ENCODE peak calls at places on chromosomes 16 and 17, in six cellular contexts. K is suprapubic skin, V is K562, N is HCT116, X is body of pancreas, M is adrenal gland. R is an unnamed sample.

GRCh38 chr17:77160032-77160876 is 19.5 kb downstream of the SEC14L1 start:
- DNase-seq in K (no peak), V (no peak), N (no peak), X (no peak), M (no peak), R (no peak)

GRCh38 chr16:66568355-66568754 is 2.1 kb downstream of the CMTM1 start:
- DNase-seq in K (no peak), V (no peak), N (no peak), X (no peak), M (no peak), R (no peak)

GRCh38 chr17:75639327-75639726 is 6.1 kb downstream of the SMIM5 start:
- DNase-seq in K (peak; percentile 57), V (no peak), N (no peak), X (no peak), M (no peak), R (no peak)

GRCh38 chr17:72426321-72426720 is 305.5 kb downstream of the SOX9 start:
- DNase-seq in K (no peak), V (no peak), N (no peak), X (no peak), M (no peak), R (no peak)

GRCh38 chr16:28977703-28978641 is 3.4 kb downstream of the SPNS1 start:
- DNase-seq in K (no peak), V (peak; percentile 41), N (no peak), X (no peak), M (no peak), R (no peak)

GRCh38 chr17:57045868-57046671 is 39.0 kb upstream of the AKAP1 start:
- DNase-seq in K (peak; percentile 63), V (no peak), N (no peak), X (peak; percentile 27), M (no peak), R (peak; percentile 70)

GRCh38 chr17:56893503-56893902 is 20.3 kb downstream of the TRIM25 start:
- DNase-seq in K (no peak), V (no peak), N (no peak), X (no peak), M (no peak), R (no peak)

GRCh38 chr17:35893751-35894150 is 13.6 kb upstream of the CCL5 start:
- DNase-seq in K (no peak), V (no peak), N (no peak), X (no peak), M (no peak), R (no peak)

GRCh38 chr17:82309656-82310570 is 7.5 kb downstream of the CD7 start:
- DNase-seq in K (no peak), V (no peak), N (no peak), X (no peak), M (no peak), R (no peak)

GRCh38 chr16:27374794-27375499 is 27.0 kb upstream of the IL21R start:
- DNase-seq in K (peak; percentile 76), V (peak; percentile 80), N (peak; percentile 94), X (peak; percentile 44), M (peak; percentile 84), R (peak; percentile 33)

GRCh38 chr17:81309140-81309858 is 14.2 kb upstream of the SLC38A10 start:
- DNase-seq in K (peak; percentile 97), V (peak; percentile 96), N (peak; percentile 85), X (peak; percentile 91), M (peak; percentile 95), R (peak; percentile 90)

GRCh38 chr16:48201515-48202201 is 42.4 kb upstream of the LONP2 start:
- DNase-seq in K (no peak), V (no peak), N (no peak), X (peak; percentile 21), M (no peak), R (no peak)

GRCh38 chr17:81302861-81303326 is 7.8 kb upstream of the SLC38A10 start:
- DNase-seq in K (no peak), V (no peak), N (no peak), X (no peak), M (no peak), R (no peak)

GRCh38 chr17:49576121-49576905 is 642 bp downstream of the NXPH3 start:
- DNase-seq in K (no peak), V (peak; percentile 62), N (no peak), X (no peak), M (no peak), R (no peak)

GRCh38 chr16:81987121-81987520 is 24.1 kb downstream of the SDR42E1 start:
- DNase-seq in K (no peak), V (no peak), N (no peak), X (no peak), M (no peak), R (no peak)

GRCh38 chr16:31537362-31537921 is 9.7 kb downstream of the AHSP start:
- DNase-seq in K (no peak), V (no peak), N (no peak), X (peak; percentile 33), M (no peak), R (no peak)

GRCh38 chr17:67993998-67994361 is 2.3 kb downstream of the C17orf58 start:
- DNase-seq in K (peak; percentile 76), V (peak; percentile 44), N (no peak), X (no peak), M (no peak), R (no peak)

GRCh38 chr17:67994827-67995567 is 1.3 kb downstream of the C17orf58 start:
- DNase-seq in K (no peak), V (no peak), N (no peak), X (peak; percentile 55), M (peak; percentile 76), R (peak; percentile 25)

GRCh38 chr17:67995568-67996191 is 589 bp downstream of the C17orf58 start:
- DNase-seq in K (peak; percentile 77), V (no peak), N (no peak), X (peak; percentile 26), M (peak; percentile 64), R (peak; percentile 28)

GRCh38 chr17:67992541-67993152 is 3.6 kb downstream of the C17orf58 start:
- DNase-seq in K (no peak), V (no peak), N (no peak), X (no peak), M (no peak), R (no peak)

DNA sequence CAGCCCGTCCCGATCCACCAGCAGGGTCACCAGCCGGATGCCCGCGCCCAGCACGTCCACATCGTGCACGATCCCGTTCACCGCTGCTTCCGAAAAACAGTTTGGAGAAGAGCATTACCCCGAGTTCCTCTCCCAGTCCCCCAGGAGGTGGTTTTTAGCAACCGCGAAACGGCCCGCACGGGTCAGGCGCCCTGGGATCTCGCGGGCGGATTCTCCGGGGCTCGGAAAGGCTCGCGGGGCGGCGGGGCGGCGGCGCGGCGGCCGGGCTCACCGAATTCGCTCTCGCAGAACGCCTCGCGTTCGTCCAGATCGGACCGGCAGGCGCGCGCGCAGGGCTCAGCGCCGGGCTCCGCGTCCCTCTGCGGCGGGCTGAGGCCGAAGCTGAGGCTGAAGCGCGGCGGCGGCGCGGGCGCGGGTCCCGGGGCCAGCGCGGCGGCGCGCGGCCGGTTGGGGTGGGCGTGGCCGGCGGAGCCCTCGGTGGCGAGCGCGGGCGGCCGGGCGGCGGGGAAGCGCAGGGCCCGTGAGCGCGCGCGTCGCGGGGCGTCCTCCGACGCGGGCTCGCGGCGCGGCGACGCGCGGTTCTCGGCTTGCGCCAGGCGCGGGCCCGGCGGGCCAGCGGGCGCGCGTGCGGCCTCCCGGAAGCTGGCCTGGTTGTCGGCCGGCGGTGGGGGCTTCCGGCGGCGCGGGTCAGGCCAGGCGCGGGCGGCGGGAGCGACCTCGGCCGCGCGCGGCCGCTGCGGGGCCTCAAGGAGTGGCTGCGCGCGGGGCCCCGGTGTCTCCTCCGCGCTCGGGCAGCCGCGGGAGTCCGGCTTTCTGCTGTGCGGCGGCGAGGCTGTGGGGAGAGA is 2.9 kb downstream of the C17orf58 start:
- DNase-seq in K (peak; percentile 85), V (peak; percentile 87), N (peak; percentile 81), X (peak; percentile 84), M (peak; percentile 85), R (peak; percentile 87)
- TF ChIP-seq POLR2A in K (peak; percentile 39), V (peak; percentile 85), N (peak; percentile 70), X (peak; percentile 40), M (peak; percentile 77), R (no peak)

DNA sequence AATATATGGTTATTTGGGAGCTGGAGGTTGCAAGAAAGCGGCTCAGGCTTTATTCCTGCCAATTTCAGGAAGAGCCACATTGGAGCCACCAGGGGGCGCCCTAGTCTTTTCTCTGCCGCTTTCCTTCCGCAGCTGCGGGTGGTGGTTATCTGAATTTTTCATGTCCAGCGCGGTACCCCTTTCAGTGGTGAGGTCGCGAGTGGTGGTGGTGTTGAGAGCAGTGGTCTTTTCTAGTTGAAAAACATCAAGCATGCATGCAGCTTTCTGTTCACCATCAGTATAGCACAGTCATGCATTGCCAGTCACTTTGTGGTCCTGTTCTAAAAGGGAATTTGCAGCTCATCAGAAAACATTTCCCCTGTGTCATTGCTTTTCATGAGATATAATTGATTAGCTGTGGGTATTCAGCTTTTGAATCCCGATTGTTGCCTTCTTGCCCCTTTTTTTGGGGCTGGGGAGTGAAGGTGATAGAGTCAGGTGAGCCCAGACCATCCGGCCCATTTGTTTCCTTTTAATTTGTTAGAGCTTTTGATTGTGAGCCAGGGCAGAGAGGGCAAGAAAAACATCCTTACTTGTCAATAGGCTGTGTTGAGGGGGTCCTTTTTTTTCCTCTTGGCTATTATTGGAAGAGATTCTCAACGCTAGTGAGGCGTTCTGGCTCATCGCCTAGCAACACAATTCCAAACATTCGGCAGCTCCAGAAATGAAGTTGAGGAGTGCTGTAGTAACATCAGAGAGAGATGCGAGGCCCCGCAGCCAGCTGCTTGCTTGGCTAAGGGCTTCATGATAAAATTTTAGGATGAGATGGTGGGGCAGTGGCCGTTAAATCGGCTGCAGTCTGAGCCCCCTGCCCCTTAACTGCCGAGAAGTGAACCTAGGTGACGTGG is 119.0 kb downstream of the SNX29 start:
- DNase-seq in K (no peak), V (peak; percentile 69), N (peak; percentile 22), X (peak; percentile 66), M (peak; percentile 81), R (peak; percentile 70)
- H3K4me3 ChIP-seq in K (peak overlapping the region; percentile 20), V (no peak overlapping the region), N (no peak overlapping the region), X (no peak overlapping the region), M (no peak overlapping the region), R (no peak overlapping the region)

DNA sequence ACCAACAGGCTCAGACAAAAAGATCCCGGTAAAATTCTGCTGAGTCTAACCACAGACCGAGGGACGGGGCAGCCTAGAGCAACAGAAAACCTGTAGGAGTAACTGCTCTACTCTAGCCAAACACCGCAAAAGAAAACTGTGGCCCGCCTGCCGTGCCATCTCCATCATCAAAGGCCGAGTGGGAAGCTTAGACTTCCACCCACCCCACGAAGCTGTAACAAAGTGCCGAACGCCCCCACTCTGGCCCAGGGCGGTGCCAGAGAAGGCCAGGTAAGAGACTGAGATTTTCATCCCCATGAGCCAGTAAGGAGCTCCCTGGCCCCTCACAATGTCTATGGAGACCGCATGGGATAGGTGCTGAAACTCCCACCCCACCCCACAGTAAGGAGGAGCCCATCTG is 231.9 kb upstream of the COX10 start:
- DNase-seq in K (no peak), V (no peak), N (no peak), X (no peak), M (no peak), R (no peak)
- TF ChIP-seq POLR2A in K (no peak), V (no peak), N (no peak), X (no peak), M (no peak), R (no peak)

GRCh38 chr17:42997390-42997983 is 732 bp upstream of the RPL27 start:
- DNase-seq in K (no peak), V (no peak), N (no peak), X (no peak), M (no peak), R (no peak)
- H3K4me3 ChIP-seq in K (peak overlapping the region; percentile 81), V (peak overlapping the region; percentile 93), N (peak overlapping the region; percentile 99), X (no peak overlapping the region), M (no peak overlapping the region), R (peak overlapping the region; percentile 77)

GRCh38 chr16:2155091-2156024 is at the start of gene TRAF7:
- DNase-seq in K (peak; percentile 99), V (peak; percentile 98), N (peak; percentile 100), X (peak; percentile 99), M (peak; percentile 100), R (peak; percentile 98)
- TF ChIP-seq POLR2A in K (peak; percentile 96), V (peak; percentile 100), N (peak; percentile 99), X (peak; percentile 97), M (peak; percentile 99), R (peak; percentile 98)

GRCh38 chr16:1489077-1489476 is 333 bp upstream of the PTX4 start:
- DNase-seq in K (no peak), V (no peak), N (no peak), X (no peak), M (no peak), R (no peak)
- H3K4me3 ChIP-seq in K (no peak overlapping the region), V (no peak overlapping the region), N (no peak overlapping the region), X (no peak overlapping the region), M (no peak overlapping the region), R (no peak overlapping the region)